ENCODE peak calls at places on chromosomes 7 and 10, in four cellular contexts. T is activated naive CD8-positive, alpha-beta T cell treated with anti-CD3 and anti-CD28 coated beads for 36 hours; E is fibroblast of gingiva; C is stimulated activated CD4-positive, alpha-beta T cell treated with anti-CD3 and anti-CD28 coated beads, Interleukin-15, amount 100 ng/mL, for 1 hour. Y is an unnamed sample.

GRCh38 chr7:128874140-128875031 is 11.7 kb downstream of the ATP6V1F start:
- DNase-seq in T (no peak), E (no peak), C (no peak), Y (no peak)

GRCh38 chr7:29588900-29589696 is 25.5 kb downstream of the PRR15 start:
- DNase-seq in T (peak; percentile 28), E (peak; percentile 34), C (no peak), Y (no peak)

GRCh38 chr10:15784662-15785300 is 65.1 kb upstream of the ITGA8 start:
- DNase-seq in T (no peak), E (peak; percentile 7), C (no peak), Y (no peak)

GRCh38 chr7:779480-779879 is 52.4 kb upstream of the PRKAR1B start:
- DNase-seq in T (no peak), E (no peak), C (no peak), Y (no peak)

GRCh38 chr7:64630496-64630895 is 35.4 kb upstream of the ZNF107 start:
- DNase-seq in T (no peak), E (no peak), C (no peak), Y (no peak)

GRCh38 chr10:23368816-23369640 is 24.4 kb upstream of the C10orf67 start:
- DNase-seq in T (no peak), E (no peak), C (no peak), Y (no peak)

GRCh38 chr10:47423476-47423875 is 39.4 kb upstream of the ZNF488 start:
- DNase-seq in T (no peak), E (no peak), C (no peak), Y (no peak)

GRCh38 chr10:78729810-78730209 is 339.0 kb upstream of the ZMIZ1 start:
- DNase-seq in T (no peak), E (no peak), C (no peak), Y (no peak)

GRCh38 chr10:123999261-123999660 is 94.1 kb downstream of the CHST15 start:
- DNase-seq in T (no peak), E (no peak), C (no peak), Y (peak; percentile 16)

GRCh38 chr10:62430881-62431280 is 56.7 kb downstream of the ZNF365 start:
- DNase-seq in T (no peak), E (no peak), C (no peak), Y (no peak)

GRCh38 chr7:2471396-2471795 is 4.8 kb downstream of the GRIFIN start:
- DNase-seq in T (no peak), E (no peak), C (no peak), Y (no peak)

GRCh38 chr7:36583318-36583717 is 141.0 kb downstream of the AOAH start:
- DNase-seq in T (no peak), E (no peak), C (no peak), Y (no peak)

GRCh38 chr10:51876979-51877378 is 177.6 kb upstream of the CSTF2T start:
- DNase-seq in T (no peak), E (no peak), C (no peak), Y (no peak)

GRCh38 chr7:387132-388022 is 97.4 kb downstream of the FOXL3 start:
- DNase-seq in T (no peak), E (no peak), C (no peak), Y (no peak)

GRCh38 chr10:51694369-51694768 is 5.0 kb downstream of the CSTF2T start:
- DNase-seq in T (no peak), E (no peak), C (no peak), Y (no peak)

Y was measured in breast epithelium.